ENCODE peak calls at places on chromosomes 7 and 10, in seven cellular contexts. G is mammary epithelial cell, M is endothelial cell of umbilical vein, V is GM12878, R is fibroblast of lung, X is hepatocyte, S is GM23338. O is an unnamed sample. For H3K27me3, the result is how much of the 10 kb centered on the place peaks cover.

GRCh38 chr10:113869789-113870188 is 15.3 kb downstream of the NHLRC2 start:
- DNase-seq in G (no peak), M (no peak), V (no peak), R (no peak), X (no peak), S (no peak), O (no peak)

GRCh38 chr7:94375167-94375566 is 19.5 kb upstream of the COL1A2 start:
- DNase-seq in G (no peak), M (peak), V (no peak), R (peak), X (peak), S (peak), O (no peak)

GRCh38 chr7:132270517-132270916 is 305.8 kb downstream of the PLXNA4 start:
- DNase-seq in G (peak), M (peak), V (no peak), R (peak), X (peak), S (peak), O (peak)

GRCh38 chr7:1558181-1558811 is 2.3 kb upstream of the TMEM184A start:
- DNase-seq in G (no peak), M (peak), V (no peak), R (no peak), X (peak), S (peak), O (no peak)

GRCh38 chr10:90171014-90171722 is 469.8 kb downstream of the KIF20B start:
- DNase-seq in G (no peak), M (no peak), V (no peak), R (no peak), X (no peak), S (no peak), O (no peak)

GRCh38 chr10:15821046-15821683 is 39.1 kb downstream of the MINDY3 start:
- DNase-seq in G (no peak), M (no peak), V (no peak), R (no peak), X (no peak), S (no peak), O (no peak)

GRCh38 chr10:93742633-93743349 is 14.9 kb upstream of the LGI1 start:
- DNase-seq in G (no peak), M (no peak), V (peak), R (no peak), X (no peak), S (no peak), O (no peak)

GRCh38 chr7:7731732-7732131 is 13.3 kb upstream of the RPA3 start:
- DNase-seq in G (no peak), M (peak), V (no peak), R (no peak), X (no peak), S (no peak), O (no peak)

GRCh38 chr10:75910032-75910431 is 478.6 kb downstream of the LRMDA start:
- DNase-seq in G (no peak), M (peak), V (no peak), R (peak), X (peak), S (peak), O (no peak)

GRCh38 chr10:132149917-132150316 is 36.8 kb upstream of the DPYSL4 start:
- DNase-seq in G (no peak), M (no peak), V (no peak), R (no peak), X (no peak), S (no peak), O (no peak)

GRCh38 chr10:70007116-70007820 is 45.4 kb upstream of the MACROH2A2 start:
- DNase-seq in G (no peak), M (no peak), V (no peak), R (no peak), X (no peak), S (no peak), O (no peak)
- H3K27me3 ChIP-seq in G (under half), M (under half), V (under half), R (under half), X (under half), S (under half), O (under half)

DNA sequence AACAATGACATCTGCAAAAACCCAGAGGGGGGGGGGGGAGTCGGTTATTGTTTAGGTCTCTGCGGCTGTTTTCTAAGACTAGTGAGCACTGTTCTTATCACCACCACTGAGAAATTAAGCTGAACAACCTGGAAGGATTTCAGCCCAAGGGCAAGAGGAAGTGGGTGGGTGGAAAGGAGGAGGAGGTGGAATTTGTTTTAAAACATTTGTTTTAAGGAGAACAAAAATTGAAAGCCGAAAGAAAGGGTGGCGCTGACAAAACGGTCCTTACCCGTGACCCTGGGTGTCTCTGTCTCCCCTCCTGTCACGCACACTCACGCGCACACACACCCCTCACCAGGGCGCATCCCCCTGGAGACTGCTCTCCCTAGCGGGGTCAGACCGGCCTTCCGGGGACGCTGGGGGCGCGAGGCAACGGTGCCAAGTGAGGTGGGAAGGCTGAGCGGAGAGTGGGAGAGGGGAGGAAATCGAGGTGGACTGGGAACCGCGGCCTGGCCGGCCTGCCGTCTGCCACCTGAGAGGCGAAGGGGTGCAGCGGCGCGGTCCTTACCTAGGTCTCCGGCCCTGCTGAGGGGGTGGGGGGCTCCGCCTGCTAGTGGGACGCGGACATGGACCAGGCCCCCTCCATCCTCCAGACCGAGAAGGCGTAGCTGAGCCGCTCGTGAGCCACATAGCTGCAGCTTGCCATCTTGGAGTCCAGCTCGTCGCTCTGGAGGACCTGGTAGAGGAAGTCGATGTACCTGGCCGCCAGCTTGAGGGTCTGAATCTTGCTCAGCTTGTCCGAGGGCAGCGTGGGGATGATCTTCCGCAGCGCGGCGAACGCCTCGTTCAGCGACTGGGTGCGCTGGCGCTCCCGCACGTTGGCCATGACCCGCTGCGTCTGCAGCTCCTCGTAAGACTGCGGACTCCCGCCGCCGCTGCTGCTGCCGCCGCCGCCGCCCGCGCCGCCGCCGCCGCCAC is 1.0 kb downstream of the TWIST1 start:
- DNase-seq in G (peak), M (peak), V (no peak), R (peak), X (no peak), S (peak), O (no peak)
- TF ChIP-seq EZH2 in G (peak), M (peak), V (no peak), R (peak), X (peak), S (peak), O (no peak)

GRCh38 chr7:55550010-55550409 is 22.3 kb downstream of the VOPP1 start:
- DNase-seq in G (no peak), M (peak), V (no peak), R (no peak), X (no peak), S (no peak), O (no peak)
- TF ChIP-seq CTCF in G (no peak), M (peak), V (peak), R (no peak), X (no peak), S (peak), O (peak)

GRCh38 chr7:155464948-155465739 is 7.2 kb downstream of the EN2 start:
- DNase-seq in G (no peak), M (no peak), V (no peak), R (no peak), X (no peak), S (no peak), O (no peak)
- H3K27me3 ChIP-seq in G (half or more), M (half or more), V (under half), R (half or more), X (half or more), S (half or more), O (under half)

DNA sequence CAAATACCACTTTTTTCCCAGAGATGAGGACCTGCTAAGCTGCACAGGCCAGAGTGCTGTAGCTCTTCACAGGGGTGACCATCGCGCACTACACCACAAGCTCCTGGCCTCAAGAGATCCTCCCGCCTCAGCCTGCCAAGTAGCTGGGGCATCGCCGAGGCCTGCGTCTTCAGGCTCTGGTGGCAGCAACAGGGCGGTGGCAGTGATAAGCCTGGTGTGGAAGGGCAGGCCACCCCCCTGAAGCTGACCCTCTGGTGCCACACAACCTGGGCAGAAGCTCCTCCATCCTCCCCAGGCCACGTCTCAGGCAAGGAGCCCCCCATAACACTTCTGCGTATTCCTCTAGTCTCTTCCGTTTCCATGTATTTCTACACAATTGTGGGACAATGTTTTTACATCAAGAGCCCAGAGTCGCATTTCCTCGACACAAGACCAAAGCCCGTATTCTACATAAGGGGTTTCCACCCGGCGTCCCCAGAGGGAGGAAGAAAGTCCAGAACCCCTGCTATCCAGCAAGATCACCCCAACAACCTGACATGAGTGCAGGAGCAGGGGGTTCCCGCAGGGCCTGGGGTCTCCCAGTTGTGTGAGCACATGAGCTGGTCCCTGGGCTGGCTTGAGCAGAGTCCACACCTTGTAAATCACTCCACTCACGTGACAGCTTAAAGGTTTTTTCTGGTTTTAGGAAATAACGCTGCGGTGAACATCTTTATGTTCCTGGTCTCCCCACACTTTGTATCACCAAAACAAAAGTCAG is 37.6 kb upstream of the NCAPG2 start:
- DNase-seq in G (no peak), M (no peak), V (no peak), R (no peak), X (no peak), S (no peak), O (no peak)
- TF ChIP-seq EZH2 in G (no peak), M (no peak), V (no peak), R (no peak), X (no peak), S (no peak), O (no peak)

GRCh38 chr7:4841836-4842235 is 20.0 kb downstream of the PAPOLB start:
- DNase-seq in G (no peak), M (no peak), V (no peak), R (no peak), X (no peak), S (no peak), O (no peak)

GRCh38 chr7:4842302-4843064 is 19.3 kb downstream of the PAPOLB start:
- DNase-seq in G (no peak), M (peak), V (no peak), R (peak), X (peak), S (no peak), O (no peak)

GRCh38 chr7:4841007-4841784 is 20.6 kb downstream of the PAPOLB start:
- DNase-seq in G (no peak), M (no peak), V (no peak), R (no peak), X (no peak), S (no peak), O (no peak)

GRCh38 chr7:4849390-4849789 is 12.4 kb downstream of the PAPOLB start:
- DNase-seq in G (peak), M (peak), V (no peak), R (peak), X (peak), S (peak), O (no peak)

DNA sequence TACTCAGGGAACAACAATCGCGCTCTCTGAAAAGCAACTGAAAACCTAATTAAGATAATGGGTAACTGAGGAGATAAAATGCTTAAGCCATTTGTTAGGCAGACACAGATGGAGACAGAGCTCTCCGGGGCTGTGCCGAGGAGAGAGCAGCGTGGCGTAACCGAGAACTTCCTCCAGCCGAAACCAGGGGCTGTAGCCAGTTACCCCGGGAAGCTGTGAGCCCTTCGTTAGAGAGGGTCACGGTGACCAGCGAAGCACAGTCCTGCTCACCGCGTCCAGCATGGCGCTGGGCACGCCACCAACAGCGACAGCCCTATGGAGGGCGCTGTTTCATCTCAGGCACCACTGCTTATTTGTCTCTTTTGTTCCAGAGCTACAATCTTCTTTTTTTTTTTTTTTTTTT is 16.1 kb downstream of the PAPOLB start:
- DNase-seq in G (no peak), M (no peak), V (no peak), R (peak), X (peak), S (peak), O (no peak)
- TF ChIP-seq CTCF in G (no peak), M (peak), V (no peak), R (peak), X (peak), S (peak), O (peak)

DNA sequence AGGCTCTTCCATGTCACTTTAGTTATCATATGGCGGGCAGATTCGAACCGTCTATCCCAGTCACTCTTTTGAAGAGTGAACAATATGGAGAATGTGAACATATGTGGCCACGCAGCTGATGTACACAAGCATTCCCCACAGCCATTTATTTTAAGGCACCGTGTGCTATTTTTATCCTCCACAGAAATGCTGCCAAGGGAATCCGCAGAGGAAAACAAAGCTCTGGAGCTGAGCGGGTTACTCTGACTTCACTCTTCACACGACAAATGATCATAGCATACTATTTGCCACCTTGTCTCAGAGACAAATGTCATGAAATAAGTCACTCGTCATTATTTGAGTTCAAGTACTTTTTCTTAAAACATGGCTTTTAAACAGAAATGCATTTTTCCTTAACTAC is 100.3 kb downstream of the CTBP2 start:
- DNase-seq in G (no peak), M (peak), V (no peak), R (peak), X (no peak), S (no peak), O (no peak)
- H3K27me3 ChIP-seq in G (under half), M (under half), V (under half), R (under half), X (under half), S (under half), O (under half)